ENCODE peak calls at places on chromosomes 6 and 20, in six cellular contexts. One of them, this sample, is unnamed.

GRCh38 chr6:27518881-27519795 is 46.2 kb upstream of the ZNF184 start:
- DNase-seq in HL-60: peak
- DNase-seq in cardiac muscle cell: peak
- DNase-seq in OCI-LY7: peak
- DNase-seq in H9: peak
- DNase-seq in endodermal cell: peak
- DNase-seq in this sample: peak

GRCh38 chr20:47659904-47660601 is 125.2 kb downstream of the SULF2 start:
- DNase-seq in H9: no peak
- DNase-seq in cardiac muscle cell: no peak
- DNase-seq in HL-60: no peak
- DNase-seq in OCI-LY7: no peak
- DNase-seq in endodermal cell: peak
- DNase-seq in this sample: no peak

GRCh38 chr20:17059465-17059864 is 167.4 kb upstream of the PCSK2 start:
- DNase-seq in HL-60: no peak
- DNase-seq in endodermal cell: no peak
- DNase-seq in OCI-LY7: no peak
- DNase-seq in H9: no peak
- DNase-seq in cardiac muscle cell: no peak
- DNase-seq in this sample: no peak

GRCh38 chr6:40803897-40804702 is 216.9 kb upstream of the LRFN2 start:
- DNase-seq in cardiac muscle cell: no peak
- DNase-seq in endodermal cell: no peak
- DNase-seq in H9: no peak
- DNase-seq in OCI-LY7: no peak
- DNase-seq in HL-60: no peak
- DNase-seq in this sample: no peak

GRCh38 chr6:16206595-16207037 is 31.8 kb upstream of the GMPR start:
- DNase-seq in endodermal cell: peak
- DNase-seq in cardiac muscle cell: peak
- DNase-seq in HL-60: peak
- DNase-seq in OCI-LY7: peak
- DNase-seq in H9: peak
- DNase-seq in this sample: peak

GRCh38 chr6:155325700-155326516 is 11.6 kb upstream of the TFB1M start:
- DNase-seq in OCI-LY7: no peak
- DNase-seq in endodermal cell: peak
- DNase-seq in H9: no peak
- DNase-seq in cardiac muscle cell: no peak
- DNase-seq in HL-60: no peak
- DNase-seq in this sample: no peak

GRCh38 chr6:152566040-152566875 is 70.9 kb downstream of the SYNE1 start:
- DNase-seq in endodermal cell: no peak
- DNase-seq in H9: no peak
- DNase-seq in HL-60: no peak
- DNase-seq in OCI-LY7: no peak
- DNase-seq in cardiac muscle cell: no peak
- DNase-seq in this sample: no peak

GRCh38 chr6:27605401-27606342 is 132.8 kb upstream of the ZNF184 start:
- DNase-seq in endodermal cell: peak
- DNase-seq in cardiac muscle cell: peak
- DNase-seq in HL-60: no peak
- DNase-seq in H9: peak
- DNase-seq in OCI-LY7: no peak
- DNase-seq in this sample: no peak

GRCh38 chr6:154210678-154211077 is 145.9 kb downstream of the IPCEF1 start:
- DNase-seq in OCI-LY7: no peak
- DNase-seq in endodermal cell: no peak
- DNase-seq in H9: no peak
- DNase-seq in cardiac muscle cell: no peak
- DNase-seq in HL-60: no peak
- DNase-seq in this sample: no peak

GRCh38 chr6:63744810-63745209 is 109.2 kb downstream of the PHF3 start:
- DNase-seq in endodermal cell: no peak
- DNase-seq in OCI-LY7: no peak
- DNase-seq in cardiac muscle cell: no peak
- DNase-seq in HL-60: no peak
- DNase-seq in H9: no peak
- DNase-seq in this sample: no peak

GRCh38 chr20:56953055-56953586 is 313.3 kb downstream of the BMP7 start:
- DNase-seq in OCI-LY7: no peak
- DNase-seq in cardiac muscle cell: no peak
- DNase-seq in H9: no peak
- DNase-seq in HL-60: no peak
- DNase-seq in endodermal cell: no peak
- DNase-seq in this sample: no peak

GRCh38 chr6:163603395-163603794 is 188.9 kb downstream of the QKI start:
- DNase-seq in cardiac muscle cell: no peak
- DNase-seq in HL-60: no peak
- DNase-seq in H9: no peak
- DNase-seq in OCI-LY7: peak
- DNase-seq in endodermal cell: peak
- DNase-seq in this sample: no peak

GRCh38 chr6:139030539-139030938 is 2.0 kb downstream of the ABRACL start:
- DNase-seq in HL-60: peak
- DNase-seq in endodermal cell: no peak
- DNase-seq in H9: no peak
- DNase-seq in cardiac muscle cell: no peak
- DNase-seq in OCI-LY7: peak
- DNase-seq in this sample: no peak

DNA sequence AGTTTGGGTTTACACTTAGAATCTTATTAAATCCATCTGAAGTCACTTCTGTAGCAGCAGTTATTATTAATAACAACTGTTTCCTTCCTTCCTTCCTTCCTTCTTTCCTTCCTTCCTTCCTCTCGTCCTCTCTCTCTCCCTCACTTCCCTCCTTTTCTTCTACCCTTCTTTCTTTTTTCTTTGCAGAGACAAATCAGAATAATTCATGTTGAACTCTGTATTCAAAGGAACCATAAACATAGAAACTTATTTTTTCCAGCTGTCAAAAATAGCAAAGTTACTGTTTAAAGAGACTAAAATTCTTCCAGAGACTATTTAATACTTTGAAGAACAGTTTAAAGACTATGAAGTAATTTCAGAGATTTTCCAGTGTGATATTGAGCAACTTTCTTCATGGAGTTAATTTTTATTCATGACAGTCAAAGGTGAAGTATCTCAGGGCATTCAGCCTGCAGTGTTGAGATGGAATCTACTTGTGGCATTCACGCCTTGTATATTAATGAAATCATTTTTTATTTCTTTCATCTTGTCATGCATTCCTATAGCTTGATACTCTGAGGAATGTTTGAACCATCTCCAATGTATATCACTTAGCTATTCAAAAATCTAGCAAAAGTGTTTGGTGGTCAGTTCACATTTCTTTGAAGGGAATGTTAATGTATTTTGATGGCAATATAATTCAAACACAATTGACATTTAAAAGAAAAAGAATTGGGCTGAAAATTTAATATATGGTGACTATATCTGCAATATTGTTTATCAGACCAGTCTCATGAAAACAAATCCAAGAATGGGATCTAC is 109.6 kb downstream of the BCAS1 start:
- DNase-seq in HL-60: no peak
- DNase-seq in OCI-LY7: no peak
- DNase-seq in endodermal cell: no peak
- DNase-seq in H9: no peak
- DNase-seq in cardiac muscle cell: no peak
- DNase-seq in this sample: no peak
- H3K27ac ChIP-seq in HL-60: no peak
- H3K27ac ChIP-seq in OCI-LY7: no peak
- H3K27ac ChIP-seq in endodermal cell: no peak
- H3K27ac ChIP-seq in H9: no peak
- H3K27ac ChIP-seq in cardiac muscle cell: no peak
- H3K27ac ChIP-seq in this sample: no peak

DNA sequence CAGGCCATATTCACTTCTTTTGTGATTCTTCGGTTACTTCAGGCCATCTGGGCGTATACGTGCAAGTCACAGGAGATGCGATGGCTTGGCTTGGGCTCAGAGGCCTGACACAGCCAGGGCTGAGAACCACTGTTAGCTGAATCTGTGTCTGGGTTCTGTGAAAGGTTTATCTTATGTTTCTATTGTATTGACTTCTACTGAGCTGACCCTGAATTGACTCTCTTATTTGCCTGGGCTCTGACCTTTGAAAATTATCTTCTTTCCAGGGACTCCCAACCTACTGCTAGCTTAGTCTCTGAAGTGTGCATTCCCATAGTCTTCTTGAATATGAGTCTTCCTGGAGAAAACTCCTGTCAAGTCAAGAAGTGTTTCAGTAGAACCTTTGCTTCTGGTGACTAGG is 226.4 kb upstream of the SOX4 start:
- DNase-seq in H9: no peak
- DNase-seq in cardiac muscle cell: no peak
- DNase-seq in endodermal cell: peak
- DNase-seq in HL-60: no peak
- DNase-seq in OCI-LY7: no peak
- DNase-seq in this sample: no peak
- H3K27ac ChIP-seq in H9: no peak
- H3K27ac ChIP-seq in cardiac muscle cell: no peak
- H3K27ac ChIP-seq in endodermal cell: no peak
- H3K27ac ChIP-seq in HL-60: no peak
- H3K27ac ChIP-seq in OCI-LY7: no peak
- H3K27ac ChIP-seq in this sample: no peak

DNA sequence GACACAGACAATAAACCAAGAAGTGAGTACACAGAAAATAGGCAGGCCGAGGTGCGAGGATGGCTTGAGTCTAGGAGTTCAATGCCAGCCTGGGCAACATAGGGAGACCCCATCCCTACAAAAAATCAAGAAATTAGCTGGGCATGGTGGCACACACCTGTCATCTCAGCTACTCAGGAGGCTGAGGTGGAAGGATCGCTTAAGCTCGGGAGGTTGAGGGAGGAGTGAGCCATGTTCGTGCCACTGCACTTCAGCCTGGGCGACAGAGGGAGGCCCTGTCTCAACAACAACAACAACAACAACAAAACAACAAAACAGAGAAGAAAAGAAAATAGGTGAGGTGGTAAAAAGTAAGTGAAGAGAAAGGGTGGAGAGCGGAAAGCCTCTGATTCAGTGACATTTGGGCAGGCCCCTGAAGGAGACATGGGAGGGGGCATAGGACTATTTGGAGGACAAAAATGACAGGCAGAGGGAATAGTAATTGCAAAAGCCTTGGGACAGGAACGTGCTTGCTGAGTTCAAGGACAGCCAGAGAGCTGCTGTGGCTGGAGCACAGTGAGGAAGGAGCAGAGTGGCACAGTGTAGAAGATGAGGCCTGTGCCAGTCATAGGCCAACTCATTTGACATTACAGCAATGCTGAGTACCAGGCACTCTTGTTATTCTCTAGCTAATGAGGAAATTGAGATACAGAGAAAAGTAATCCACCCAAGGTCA is 160.6 kb downstream of the VEGFA start:
- DNase-seq in cardiac muscle cell: no peak
- DNase-seq in OCI-LY7: no peak
- DNase-seq in H9: no peak
- DNase-seq in HL-60: no peak
- DNase-seq in endodermal cell: no peak
- DNase-seq in this sample: no peak
- H3K27ac ChIP-seq in cardiac muscle cell: no peak
- H3K27ac ChIP-seq in OCI-LY7: no peak
- H3K27ac ChIP-seq in H9: no peak
- H3K27ac ChIP-seq in HL-60: no peak
- H3K27ac ChIP-seq in endodermal cell: no peak
- H3K27ac ChIP-seq in this sample: no peak

DNA sequence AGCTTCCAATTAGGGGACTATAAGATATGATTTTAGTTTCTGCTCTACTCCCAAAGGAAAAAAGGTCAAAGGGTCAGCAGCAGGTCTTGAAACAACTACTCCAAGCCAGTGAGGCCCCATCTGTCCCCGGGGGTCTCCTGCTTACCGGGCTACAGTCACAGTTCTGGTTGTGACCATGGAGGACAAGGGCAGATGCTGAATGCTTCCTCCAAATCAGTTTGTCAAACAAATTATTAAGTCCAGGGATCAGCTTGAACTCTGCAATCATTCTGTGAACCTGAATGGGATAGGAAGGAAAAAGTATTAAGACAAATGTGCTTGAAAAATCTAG is 60.2 kb downstream of the MYH7B start:
- DNase-seq in OCI-LY7: no peak
- DNase-seq in H9: peak
- DNase-seq in endodermal cell: no peak
- DNase-seq in HL-60: no peak
- DNase-seq in cardiac muscle cell: no peak
- DNase-seq in this sample: no peak
- H3K27ac ChIP-seq in OCI-LY7: no peak
- H3K27ac ChIP-seq in H9: no peak
- H3K27ac ChIP-seq in endodermal cell: no peak
- H3K27ac ChIP-seq in HL-60: peak
- H3K27ac ChIP-seq in cardiac muscle cell: peak
- H3K27ac ChIP-seq in this sample: no peak

This sample was measured in right cardiac atrium.